ENCODE peak calls at places on chromosomes 4 and X, in six cellular contexts. One of them, this sample, is unnamed.

GRCh38 chr4:138512766-138513165 is 270.6 kb upstream of the SLC7A11 start:
- DNase-seq in endothelial cell: no peak
- DNase-seq in lower lobe of right lung: no peak
- DNase-seq in AG20443: no peak
- DNase-seq in T-helper 2 cell: no peak
- DNase-seq in epithelial cell of esophagus: no peak
- DNase-seq in this sample: no peak

GRCh38 chr4:102217775-102218174 is 127.5 kb downstream of the SLC39A8 start:
- DNase-seq in T-helper 2 cell: no peak
- DNase-seq in epithelial cell of esophagus: peak
- DNase-seq in lower lobe of right lung: no peak
- DNase-seq in AG20443: no peak
- DNase-seq in endothelial cell: no peak
- DNase-seq in this sample: no peak

GRCh38 chrX:120781416-120781815 is 94.2 kb downstream of the CT47B1 start:
- DNase-seq in endothelial cell: no peak
- DNase-seq in AG20443: no peak
- DNase-seq in T-helper 2 cell: no peak
- DNase-seq in epithelial cell of esophagus: peak
- DNase-seq in lower lobe of right lung: no peak
- DNase-seq in this sample: no peak

GRCh38 chr4:173415885-173416658 is 17.2 kb upstream of the SCRG1 start:
- DNase-seq in endothelial cell: no peak
- DNase-seq in T-helper 2 cell: no peak
- DNase-seq in AG20443: peak
- DNase-seq in lower lobe of right lung: peak
- DNase-seq in epithelial cell of esophagus: no peak
- DNase-seq in this sample: no peak

GRCh38 chr4:148823419-148823769 is 381.2 kb upstream of the NR3C2 start:
- DNase-seq in T-helper 2 cell: no peak
- DNase-seq in lower lobe of right lung: no peak
- DNase-seq in epithelial cell of esophagus: no peak
- DNase-seq in endothelial cell: no peak
- DNase-seq in AG20443: no peak
- DNase-seq in this sample: no peak

GRCh38 chrX:40105791-40106676 is 8.3 kb upstream of the BCOR start:
- DNase-seq in epithelial cell of esophagus: peak
- DNase-seq in lower lobe of right lung: peak
- DNase-seq in AG20443: peak
- DNase-seq in endothelial cell: peak
- DNase-seq in T-helper 2 cell: peak
- DNase-seq in this sample: no peak

GRCh38 chr4:76305971-76306881 is at the start of gene STBD1:
- DNase-seq in epithelial cell of esophagus: peak
- DNase-seq in lower lobe of right lung: peak
- DNase-seq in endothelial cell: peak
- DNase-seq in T-helper 2 cell: no peak
- DNase-seq in AG20443: peak
- DNase-seq in this sample: no peak

GRCh38 chrX:9447906-9448305 is 17.0 kb upstream of the TBL1X start:
- DNase-seq in lower lobe of right lung: no peak
- DNase-seq in epithelial cell of esophagus: peak
- DNase-seq in AG20443: peak
- DNase-seq in endothelial cell: no peak
- DNase-seq in T-helper 2 cell: no peak
- DNase-seq in this sample: no peak

GRCh38 chr4:76373919-76374552 is 46.9 kb downstream of the CCDC158 start:
- DNase-seq in AG20443: no peak
- DNase-seq in endothelial cell: no peak
- DNase-seq in T-helper 2 cell: no peak
- DNase-seq in lower lobe of right lung: no peak
- DNase-seq in epithelial cell of esophagus: peak
- DNase-seq in this sample: no peak

GRCh38 chr4:187070740-187071139 is 347.1 kb upstream of the FAT1 start:
- DNase-seq in T-helper 2 cell: no peak
- DNase-seq in lower lobe of right lung: no peak
- DNase-seq in AG20443: no peak
- DNase-seq in endothelial cell: no peak
- DNase-seq in epithelial cell of esophagus: no peak
- DNase-seq in this sample: no peak